ENCODE peak calls at places on chromosome 7, in seven cellular contexts. One of them, this sample, is unnamed.

GRCh38 chr7:11486271-11486670 is 345.7 kb downstream of the THSD7A start:
- DNase-seq in activated CD4-positive, CD25-positive, alpha-beta regulatory T cell: no peak
- DNase-seq in Right ventricle myocardium superior: no peak
- DNase-seq in activated T-helper 1 cell treated with Interleukin-2 at 50 U/mL for 16 hours: no peak
- DNase-seq in HEK293T: no peak
- DNase-seq in adrenal gland: no peak
- DNase-seq in activated CD4-positive, alpha-beta T cell treated with anti-CD3 and anti-CD28 coated beads, Interleukin-2, amount 50 U/mL, for 1 hour: no peak
- DNase-seq in this sample: no peak

GRCh38 chr7:1512781-1513656 is 8.8 kb upstream of the INTS1 start:
- DNase-seq in activated CD4-positive, CD25-positive, alpha-beta regulatory T cell: peak
- DNase-seq in Right ventricle myocardium superior: peak
- DNase-seq in activated T-helper 1 cell treated with Interleukin-2 at 50 U/mL for 16 hours: peak
- DNase-seq in HEK293T: no peak
- DNase-seq in adrenal gland: peak
- DNase-seq in activated CD4-positive, alpha-beta T cell treated with anti-CD3 and anti-CD28 coated beads, Interleukin-2, amount 50 U/mL, for 1 hour: peak
- DNase-seq in this sample: no peak

GRCh38 chr7:143906176-143906575 is 4.2 kb upstream of the TCAF1 start:
- DNase-seq in activated CD4-positive, CD25-positive, alpha-beta regulatory T cell: no peak
- DNase-seq in Right ventricle myocardium superior: no peak
- DNase-seq in activated T-helper 1 cell treated with Interleukin-2 at 50 U/mL for 16 hours: no peak
- DNase-seq in HEK293T: no peak
- DNase-seq in adrenal gland: no peak
- DNase-seq in activated CD4-positive, alpha-beta T cell treated with anti-CD3 and anti-CD28 coated beads, Interleukin-2, amount 50 U/mL, for 1 hour: no peak
- DNase-seq in this sample: no peak

GRCh38 chr7:120979765-120980499 is 8.6 kb upstream of the CPED1 start:
- DNase-seq in activated CD4-positive, CD25-positive, alpha-beta regulatory T cell: no peak
- DNase-seq in Right ventricle myocardium superior: no peak
- DNase-seq in activated T-helper 1 cell treated with Interleukin-2 at 50 U/mL for 16 hours: no peak
- DNase-seq in HEK293T: no peak
- DNase-seq in adrenal gland: no peak
- DNase-seq in activated CD4-positive, alpha-beta T cell treated with anti-CD3 and anti-CD28 coated beads, Interleukin-2, amount 50 U/mL, for 1 hour: no peak
- DNase-seq in this sample: no peak

GRCh38 chr7:115678049-115678982 is 352.2 kb downstream of the TFEC start:
- DNase-seq in activated CD4-positive, CD25-positive, alpha-beta regulatory T cell: no peak
- DNase-seq in Right ventricle myocardium superior: no peak
- DNase-seq in activated T-helper 1 cell treated with Interleukin-2 at 50 U/mL for 16 hours: no peak
- DNase-seq in HEK293T: no peak
- DNase-seq in adrenal gland: no peak
- DNase-seq in activated CD4-positive, alpha-beta T cell treated with anti-CD3 and anti-CD28 coated beads, Interleukin-2, amount 50 U/mL, for 1 hour: no peak
- DNase-seq in this sample: no peak

GRCh38 chr7:35802649-35803048 is 1.8 kb downstream of the SEPTIN7 start:
- DNase-seq in activated CD4-positive, CD25-positive, alpha-beta regulatory T cell: no peak
- DNase-seq in Right ventricle myocardium superior: no peak
- DNase-seq in activated T-helper 1 cell treated with Interleukin-2 at 50 U/mL for 16 hours: no peak
- DNase-seq in HEK293T: no peak
- DNase-seq in adrenal gland: no peak
- DNase-seq in activated CD4-positive, alpha-beta T cell treated with anti-CD3 and anti-CD28 coated beads, Interleukin-2, amount 50 U/mL, for 1 hour: peak
- DNase-seq in this sample: no peak

GRCh38 chr7:69434350-69434749 is 163.9 kb upstream of the AUTS2 start:
- DNase-seq in activated CD4-positive, CD25-positive, alpha-beta regulatory T cell: no peak
- DNase-seq in Right ventricle myocardium superior: no peak
- DNase-seq in activated T-helper 1 cell treated with Interleukin-2 at 50 U/mL for 16 hours: no peak
- DNase-seq in HEK293T: no peak
- DNase-seq in adrenal gland: no peak
- DNase-seq in activated CD4-positive, alpha-beta T cell treated with anti-CD3 and anti-CD28 coated beads, Interleukin-2, amount 50 U/mL, for 1 hour: no peak
- DNase-seq in this sample: no peak

GRCh38 chr7:4472739-4473138 is 209.4 kb upstream of the FOXK1 start:
- DNase-seq in activated CD4-positive, CD25-positive, alpha-beta regulatory T cell: no peak
- DNase-seq in Right ventricle myocardium superior: no peak
- DNase-seq in activated T-helper 1 cell treated with Interleukin-2 at 50 U/mL for 16 hours: no peak
- DNase-seq in HEK293T: no peak
- DNase-seq in adrenal gland: no peak
- DNase-seq in activated CD4-positive, alpha-beta T cell treated with anti-CD3 and anti-CD28 coated beads, Interleukin-2, amount 50 U/mL, for 1 hour: no peak
- DNase-seq in this sample: no peak

GRCh38 chr7:76234931-76235441 is 33.3 kb downstream of the SRRM3 start:
- DNase-seq in activated CD4-positive, CD25-positive, alpha-beta regulatory T cell: peak
- DNase-seq in Right ventricle myocardium superior: peak
- DNase-seq in activated T-helper 1 cell treated with Interleukin-2 at 50 U/mL for 16 hours: peak
- DNase-seq in HEK293T: peak
- DNase-seq in adrenal gland: peak
- DNase-seq in activated CD4-positive, alpha-beta T cell treated with anti-CD3 and anti-CD28 coated beads, Interleukin-2, amount 50 U/mL, for 1 hour: peak
- DNase-seq in this sample: peak

GRCh38 chr7:39688611-39689485 is 65.5 kb downstream of the RALA start:
- DNase-seq in activated CD4-positive, CD25-positive, alpha-beta regulatory T cell: no peak
- DNase-seq in Right ventricle myocardium superior: no peak
- DNase-seq in activated T-helper 1 cell treated with Interleukin-2 at 50 U/mL for 16 hours: no peak
- DNase-seq in HEK293T: no peak
- DNase-seq in adrenal gland: no peak
- DNase-seq in activated CD4-positive, alpha-beta T cell treated with anti-CD3 and anti-CD28 coated beads, Interleukin-2, amount 50 U/mL, for 1 hour: no peak
- DNase-seq in this sample: no peak

GRCh38 chr7:76193478-76193877 is 8.2 kb upstream of the SRRM3 start:
- DNase-seq in activated CD4-positive, CD25-positive, alpha-beta regulatory T cell: no peak
- DNase-seq in Right ventricle myocardium superior: no peak
- DNase-seq in activated T-helper 1 cell treated with Interleukin-2 at 50 U/mL for 16 hours: no peak
- DNase-seq in HEK293T: no peak
- DNase-seq in adrenal gland: no peak
- DNase-seq in activated CD4-positive, alpha-beta T cell treated with anti-CD3 and anti-CD28 coated beads, Interleukin-2, amount 50 U/mL, for 1 hour: no peak
- DNase-seq in this sample: no peak

This sample was measured in mesothelial cell of epicardium.